ENCODE peak calls at places on chromosomes 13 and 19, in seven cellular contexts. P, N, S, I, W, V and J are unnamed samples.

GRCh38 chr13:95298971-95299627 is 2.2 kb downstream of the ABCC4 start:
- DNase-seq in P (no peak), N (peak; percentile 94), V (no peak), I (no peak), W (no peak), S (no peak), J (no peak)

GRCh38 chr13:45674908-45675307 is 27.2 kb upstream of the CBY2 start:
- DNase-seq in I (no peak), S (no peak), N (peak; percentile 52), P (no peak), V (no peak), W (no peak), J (no peak)

GRCh38 chr13:25783480-25784081 is 268.2 kb downstream of the SHISA2 start:
- DNase-seq in I (no peak), N (no peak), W (no peak), P (no peak), V (no peak), S (no peak), J (no peak)

GRCh38 chr13:40190656-40191100 is 475.8 kb downstream of the FOXO1 start:
- DNase-seq in W (no peak), I (peak; percentile 93), S (peak; percentile 19), P (peak; percentile 50), N (peak; percentile 12), V (peak; percentile 93), J (no peak)

GRCh38 chr13:94444826-94445225 is 34.7 kb downstream of the DCT start:
- DNase-seq in I (no peak), V (no peak), S (no peak), N (no peak), W (no peak), P (no peak), J (no peak)

GRCh38 chr19:31648347-31648746 is 299.1 kb upstream of the TSHZ3 start:
- DNase-seq in V (no peak), N (peak; percentile 6), P (no peak), I (no peak), W (no peak), S (no peak), J (no peak)

GRCh38 chr19:6740589-6741348 is 1.3 kb downstream of the TRIP10 start:
- DNase-seq in V (peak; percentile 88), I (peak; percentile 70), N (peak; percentile 19), P (peak; percentile 45), W (peak; percentile 79), S (no peak), J (no peak)

GRCh38 chr13:37656247-37656940 is 57.8 kb upstream of the POSTN start:
- DNase-seq in I (no peak), N (peak; percentile 99), W (no peak), V (no peak), P (no peak), S (no peak), J (no peak)

GRCh38 chr13:98570929-98571372 is 6.0 kb downstream of the STK24 start:
- DNase-seq in N (no peak), S (no peak), W (no peak), I (peak; percentile 79), V (no peak), P (peak; percentile 43), J (no peak)

GRCh38 chr13:34340534-34340933 is 522.6 kb downstream of the RFC3 start:
- DNase-seq in N (no peak), W (no peak), S (no peak), P (peak; percentile 36), V (no peak), I (no peak), J (no peak)

DNA sequence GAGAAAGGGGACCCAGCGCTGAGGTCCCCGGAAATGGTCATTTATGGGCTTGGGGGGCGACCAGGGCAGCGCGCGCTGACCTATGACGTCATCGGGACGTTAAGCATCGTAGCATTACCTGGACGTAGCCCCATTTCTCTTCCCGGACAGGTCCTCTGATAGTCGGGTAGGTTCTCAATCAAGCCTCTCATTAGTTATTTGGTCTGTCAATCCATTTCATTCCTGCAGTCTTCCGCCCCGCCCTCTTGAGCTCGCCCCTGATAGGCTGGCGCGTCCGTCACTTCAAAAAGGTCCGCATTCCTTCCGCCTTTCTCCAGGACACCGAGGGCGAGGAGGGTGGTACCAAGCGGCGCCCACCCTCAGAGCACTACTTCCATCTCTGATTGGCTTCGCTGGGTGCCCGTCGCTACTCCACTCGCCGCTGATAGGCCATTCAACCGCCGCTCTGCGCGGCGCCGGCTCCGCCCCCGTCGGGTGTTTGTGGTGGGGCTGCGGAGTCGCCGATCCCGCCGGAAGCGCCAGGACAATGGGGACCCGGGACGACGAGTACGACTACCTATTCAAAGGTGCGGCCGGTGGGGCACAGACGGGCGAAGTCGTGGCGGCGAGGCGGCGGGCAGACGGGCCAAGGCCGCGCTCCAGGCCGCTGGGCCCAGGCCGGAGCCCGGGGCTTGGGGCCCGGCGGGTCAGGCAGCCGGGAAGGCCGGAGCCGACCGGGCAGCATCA is at the start of gene RAB11B:
- DNase-seq in W (peak; percentile 99), I (peak; percentile 100), P (peak; percentile 100), V (peak; percentile 98), N (peak; percentile 99), S (peak; percentile 97), J (peak; percentile 99)
- TF ChIP-seq POLR2A in W (peak; percentile 84), I (peak; percentile 78), P (no peak), V (no peak), N (peak; percentile 87), S (peak; percentile 68), J (peak; percentile 83)

GRCh38 chr19:11420429-11420893 is 1.3 kb upstream of the RGL3 start:
- DNase-seq in N (no peak), S (no peak), I (no peak), V (peak; percentile 81), W (peak; percentile 56), P (no peak), J (no peak)
- H3K27me3 ChIP-seq in N (peaks cover 44% of the 10 kb centered on the region), S (peaks cover 20% of the 10 kb centered on the region), I (no peaks in the 10 kb centered on the region), V (peaks cover 59% of the 10 kb centered on the region), W (peaks cover 2% of the 10 kb centered on the region), P (peaks cover 37% of the 10 kb centered on the region), J (peaks cover 54% of the 10 kb centered on the region)

GRCh38 chr19:12526542-12526941 is 24.7 kb downstream of the ZNF564 start:
- DNase-seq in S (no peak), P (no peak), V (no peak), W (no peak), N (no peak), I (no peak), J (no peak)
- H3K36me3 ChIP-seq in S (peaks cover 78% of the 10 kb centered on the region), P (peaks cover 86% of the 10 kb centered on the region), V (peaks cover 76% of the 10 kb centered on the region), W (peaks cover 8% of the 10 kb centered on the region), N (peaks cover 56% of the 10 kb centered on the region), I (peaks cover 77% of the 10 kb centered on the region), J (peaks cover 75% of the 10 kb centered on the region)

DNA sequence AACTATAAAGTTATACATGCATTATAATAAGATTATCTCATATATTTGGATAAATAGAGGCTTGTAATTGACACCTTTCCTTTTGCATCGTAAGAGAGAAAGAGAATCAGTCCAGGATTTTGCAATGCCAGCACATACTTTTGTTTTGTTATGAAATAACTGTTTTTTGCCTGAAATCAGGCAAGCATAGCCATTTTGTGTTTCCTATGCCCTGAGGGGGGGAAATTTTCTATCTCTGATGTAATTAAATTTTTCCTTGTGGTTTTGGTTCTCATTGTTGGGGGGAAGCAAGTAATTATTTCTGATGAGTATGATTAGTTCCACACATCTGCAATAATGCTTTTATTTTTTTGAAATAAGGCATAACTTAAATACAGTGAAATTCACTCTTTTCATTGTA is 229.4 kb downstream of the NDFIP2 start:
- DNase-seq in P (no peak), V (no peak), N (no peak), S (no peak), W (no peak), I (no peak), J (no peak)
- TF ChIP-seq POLR2A in P (no peak), V (no peak), N (no peak), S (no peak), W (no peak), I (no peak), J (no peak)

GRCh38 chr19:34362679-34363069 is 2.3 kb upstream of the GPI start:
- DNase-seq in I (no peak), S (no peak), N (no peak), V (no peak), W (no peak), P (no peak), J (no peak)
- H3K27me3 ChIP-seq in I (no peaks in the 10 kb centered on the region), S (no peaks in the 10 kb centered on the region), N (no peaks in the 10 kb centered on the region), V (no peaks in the 10 kb centered on the region), W (no peaks in the 10 kb centered on the region), P (no peaks in the 10 kb centered on the region), J (no peaks in the 10 kb centered on the region)

DNA sequence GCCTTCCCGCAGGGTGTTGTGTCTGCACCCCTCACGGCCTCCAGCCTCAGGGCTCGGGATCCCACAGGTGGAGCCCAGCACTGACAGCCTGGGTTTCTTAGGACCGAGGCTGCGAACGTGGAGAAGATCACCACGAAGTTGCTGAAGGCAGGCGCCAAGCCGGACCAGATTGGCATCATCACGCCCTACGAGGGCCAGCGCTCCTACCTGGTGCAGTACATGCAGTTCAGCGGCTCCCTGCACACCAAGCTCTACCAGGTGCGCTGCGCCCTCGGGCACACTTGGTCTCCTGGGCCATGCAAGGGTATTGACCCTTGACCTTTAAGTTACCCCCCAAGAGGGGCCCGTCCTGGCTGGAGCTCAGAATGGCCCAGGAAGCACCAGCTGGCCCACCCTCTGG is 29.0 kb downstream of the UPF1 start:
- DNase-seq in N (no peak), W (no peak), V (peak; percentile 73), I (no peak), S (no peak), P (no peak), J (no peak)
- H3K36me3 ChIP-seq in N (peaks cover 90% of the 10 kb centered on the region), W (no peaks in the 10 kb centered on the region), V (peaks cover 100% of the 10 kb centered on the region), I (peaks cover 100% of the 10 kb centered on the region), S (peaks cover 100% of the 10 kb centered on the region), P (peaks cover 100% of the 10 kb centered on the region), J (peaks cover 100% of the 10 kb centered on the region)

GRCh38 chr19:48108997-48109782 is 1.4 kb downstream of the PLA2G4C start:
- DNase-seq in S (no peak), P (no peak), W (no peak), N (no peak), I (no peak), V (no peak), J (no peak)

GRCh38 chr19:48111280-48111679 is 663 bp upstream of the PLA2G4C start:
- DNase-seq in I (no peak), S (no peak), P (no peak), N (no peak), V (no peak), W (no peak), J (no peak)

GRCh38 chr19:48113190-48113917 is 2.7 kb upstream of the PLA2G4C start:
- DNase-seq in S (no peak), P (no peak), I (no peak), N (peak; percentile 18), V (no peak), W (no peak), J (no peak)

DNA sequence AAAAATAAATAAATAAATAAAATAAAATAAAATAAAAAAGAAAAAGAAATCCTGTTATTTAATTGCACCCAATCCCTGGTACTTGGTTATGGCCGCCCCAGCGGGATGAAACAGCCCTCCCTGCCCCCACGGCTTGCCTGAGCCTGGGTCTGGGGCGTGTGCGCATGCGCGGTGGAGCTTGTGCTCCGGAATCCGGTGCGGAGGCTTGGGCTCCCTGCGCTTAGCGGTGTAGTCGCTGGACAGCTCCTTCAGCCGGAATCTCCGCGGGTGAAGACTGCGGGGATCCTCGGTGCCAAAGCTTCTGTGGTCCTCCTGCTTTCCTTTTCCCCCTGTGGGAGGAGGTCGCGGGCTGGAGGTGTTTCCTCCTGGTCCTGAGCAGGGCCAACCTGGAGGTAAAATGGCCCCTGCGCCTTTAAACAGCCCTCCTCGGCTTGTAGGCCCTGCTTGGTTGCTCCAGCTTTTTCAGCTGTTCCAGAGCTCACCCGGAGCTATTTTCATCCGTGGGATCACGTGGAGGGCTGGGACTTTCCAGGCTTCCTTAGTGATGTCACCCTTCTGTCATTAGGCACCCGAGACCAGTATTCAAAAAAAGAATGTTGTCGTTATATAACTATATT is at the start of gene PLA2G4C:
- DNase-seq in N (peak; percentile 95), V (peak; percentile 95), S (peak; percentile 16), I (peak; percentile 95), P (peak; percentile 89), W (peak; percentile 87), J (peak; percentile 95)
- TF ChIP-seq POLR2A in N (peak; percentile 78), V (no peak), S (peak; percentile 28), I (peak; percentile 33), P (no peak), W (peak; percentile 51), J (no peak)

GRCh38 chr19:30390356-30390988 is 18.3 kb downstream of the ZNF536 start:
- DNase-seq in W (no peak), N (no peak), P (no peak), V (no peak), I (no peak), S (no peak), J (no peak)
- H3K27me3 ChIP-seq in W (no peaks in the 10 kb centered on the region), N (no peaks in the 10 kb centered on the region), P (no peaks in the 10 kb centered on the region), V (no peaks in the 10 kb centered on the region), I (no peaks in the 10 kb centered on the region), S (no peaks in the 10 kb centered on the region), J (peaks cover 15% of the 10 kb centered on the region)